ENCODE peak calls at places on chromosomes 4 and X, in seven cellular contexts. K is OCI-LY7, N is Karpas-422, D is hepatocyte, P is GM23248, Z is GM23338, E is HCT116. W is an unnamed sample. For H3K9me2 and H4K20me1, the result is how much of the 10 kb centered on the place peaks cover.

GRCh38 chr4:76216975-76217814 is 3.6 kb upstream of the SCARB2 start:
- DNase-seq in Z (peak), N (no peak), P (no peak), D (no peak), E (no peak), K (no peak), W (peak)

GRCh38 chr4:18075823-18076433 is 54.4 kb upstream of the LCORL start:
- DNase-seq in P (peak), K (peak), E (peak), N (peak), D (peak), Z (peak), W (peak)

GRCh38 chrX:49171752-49172279 is at the start of gene PLP2:
- DNase-seq in K (peak), E (no peak), Z (peak), D (peak), P (peak), N (peak), W (peak)

GRCh38 chrX:45537936-45538335 is 337.3 kb upstream of the DIPK2B start:
- DNase-seq in D (no peak), Z (no peak), K (no peak), E (no peak), P (no peak), N (no peak), W (no peak)

GRCh38 chrX:110317820-110318663 is at the start of gene AMMECR1:
- DNase-seq in E (peak), D (peak), K (peak), N (peak), P (peak), Z (peak), W (peak)

GRCh38 chrX:6968231-6968630 is 179.3 kb upstream of the STS start:
- DNase-seq in E (no peak), D (no peak), K (no peak), N (no peak), P (no peak), Z (no peak), W (no peak)

GRCh38 chr4:142091085-142091513 is 454.7 kb downstream of the IL15 start:
- DNase-seq in Z (no peak), D (no peak), N (no peak), K (no peak), P (peak), E (no peak), W (peak)

GRCh38 chrX:130109429-130110378 is 593 bp downstream of the ELF4 start:
- DNase-seq in N (peak), K (peak), E (no peak), Z (peak), P (peak), D (peak), W (peak)

GRCh38 chrX:111854778-111855490 is 21.0 kb upstream of the TRPC5OS start:
- DNase-seq in N (no peak), E (peak), D (peak), Z (peak), P (peak), K (peak), W (no peak)

GRCh38 chr4:8170341-8170740 is 11.7 kb upstream of the ABLIM2 start:
- DNase-seq in E (no peak), K (no peak), P (no peak), D (no peak), Z (no peak), N (no peak), W (no peak)

GRCh38 chrX:45063319-45064095 is 137.2 kb downstream of the DIPK2B start:
- DNase-seq in Z (no peak), P (no peak), K (no peak), E (no peak), N (no peak), D (peak), W (peak)

GRCh38 chr4:52407545-52407944 is 251.6 kb downstream of the USP46 start:
- DNase-seq in Z (no peak), D (no peak), K (no peak), N (peak), E (peak), P (no peak), W (peak)

GRCh38 chrX:45758738-45759397 is 558.2 kb upstream of the DIPK2B start:
- DNase-seq in D (no peak), K (no peak), N (no peak), P (peak), Z (no peak), E (no peak), W (peak)

GRCh38 chrX:53356186-53356585 is 66.3 kb downstream of the SMC1A start:
- DNase-seq in K (peak), D (no peak), Z (peak), N (peak), E (no peak), P (peak), W (peak)

GRCh38 chr4:94256833-94257232 is 49.2 kb downstream of the SMARCAD1 start:
- DNase-seq in D (no peak), K (peak), P (peak), Z (no peak), E (no peak), N (peak), W (peak)

GRCh38 chr4:8362483-8362882 is 78.0 kb downstream of the ACOX3 start:
- DNase-seq in Z (no peak), E (no peak), N (no peak), P (no peak), D (no peak), K (no peak), W (peak)

GRCh38 chrX:65601530-65602281 is 65.7 kb upstream of the MSN start:
- DNase-seq in D (peak), N (no peak), P (peak), E (no peak), K (peak), Z (no peak), W (peak)

GRCh38 chrX:47226531-47227333 is 6.1 kb upstream of the USP11 start:
- DNase-seq in P (no peak), Z (no peak), E (no peak), K (no peak), N (no peak), D (no peak), W (no peak)

GRCh38 chr4:109434007-109434792 is 585 bp downstream of the SEC24B start:
- DNase-seq in K (peak), E (no peak), P (peak), Z (peak), N (peak), D (peak), W (peak)

DNA sequence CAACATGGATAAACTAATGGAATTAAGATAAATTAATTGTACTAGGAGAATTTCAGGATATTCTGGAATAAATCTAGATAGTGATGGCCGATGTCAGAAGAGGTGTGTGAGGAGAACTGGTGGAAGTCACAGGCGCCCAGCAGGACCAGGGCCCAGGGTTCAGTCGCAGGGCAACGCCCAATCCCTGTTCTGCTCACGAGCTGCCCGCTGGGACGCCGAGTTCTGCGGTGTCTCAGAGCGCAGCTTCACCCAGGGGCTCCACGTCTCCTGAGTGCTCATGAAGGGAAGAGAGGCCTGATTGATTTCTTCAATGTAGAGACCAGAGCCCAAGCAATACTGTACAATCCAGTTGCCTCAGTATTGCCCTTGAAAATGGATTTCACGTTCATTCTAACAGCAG is 1.5 kb upstream of the HSPA4L start:
- DNase-seq in D (no peak), Z (no peak), K (no peak), N (no peak), E (no peak), P (no peak), W (no peak)
- H3K9me2 ChIP-seq in D (under half), Z (under half), K (under half), N (under half), E (under half), P (under half), W (under half)

GRCh38 chr4:82886145-82886942 is 4.6 kb downstream of the SEC31A start:
- DNase-seq in K (no peak), D (peak), E (no peak), P (peak), Z (no peak), N (no peak), W (no peak)
- H4K20me1 ChIP-seq in K (under half), D (half or more), E (under half), P (under half), Z (under half), N (under half), W (under half)

GRCh38 chr4:158930573-158930972 is 161.7 kb downstream of the FNIP2 start:
- DNase-seq in K (no peak), N (no peak), D (no peak), E (no peak), P (peak), Z (no peak), W (peak)

GRCh38 chr4:158940276-158940675 is 162.6 kb upstream of the RAPGEF2 start:
- DNase-seq in Z (no peak), D (no peak), N (no peak), P (peak), E (no peak), K (no peak), W (no peak)

GRCh38 chr4:158938462-158939044 is 164.3 kb upstream of the RAPGEF2 start:
- DNase-seq in D (no peak), N (no peak), P (peak), Z (peak), K (no peak), E (no peak), W (no peak)

GRCh38 chr4:158936238-158936637 is 166.6 kb upstream of the RAPGEF2 start:
- DNase-seq in N (no peak), Z (no peak), K (no peak), D (no peak), E (no peak), P (peak), W (no peak)

DNA sequence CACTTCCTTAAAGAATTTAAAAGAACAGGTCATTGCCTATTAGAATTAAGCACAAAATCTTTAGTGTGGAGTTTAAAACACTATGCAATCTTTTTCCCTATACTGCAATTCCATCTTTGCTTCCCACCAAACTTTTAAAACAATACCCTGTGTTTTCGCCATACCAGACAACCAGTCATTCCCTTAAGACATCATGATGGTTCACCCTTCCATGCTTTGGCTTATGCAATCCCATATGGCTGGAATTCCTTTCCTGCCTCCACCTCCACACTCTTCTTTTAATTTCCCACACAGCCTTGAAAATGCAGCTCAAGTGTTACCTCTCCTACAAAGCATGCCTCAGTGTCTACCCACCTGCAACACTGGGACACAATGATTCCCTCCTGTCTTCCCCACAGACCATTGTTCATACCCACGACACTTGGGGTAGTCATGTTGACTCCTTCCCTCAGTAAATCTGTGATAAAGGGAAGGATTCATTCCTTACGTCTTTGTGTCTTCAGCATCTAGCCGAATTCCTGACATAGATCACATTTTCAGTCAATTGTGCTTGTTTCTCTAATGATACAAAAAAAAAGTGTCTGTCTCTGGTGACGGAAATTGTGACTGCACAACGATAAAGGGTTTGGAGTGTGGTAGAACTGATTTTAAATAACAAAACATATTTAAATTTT is 166.3 kb downstream of the FNIP2 start:
- DNase-seq in Z (peak), N (no peak), E (no peak), P (peak), K (no peak), D (no peak), W (no peak)
- H2AFZ ChIP-seq in Z (peak), N (no peak), E (no peak), P (no peak), K (no peak), D (no peak), W (no peak)

GRCh38 chrX:134294548-134294947 is 57.6 kb downstream of the CCDC160 start:
- DNase-seq in Z (peak), E (no peak), D (no peak), K (peak), N (peak), P (peak), W (peak)
- H3K9me2 ChIP-seq in Z (under half), E (under half), D (under half), K (under half), N (under half), P (under half), W (under half)

GRCh38 chr4:848307-848691 is 22.4 kb upstream of the CPLX1 start:
- DNase-seq in K (no peak), E (no peak), P (no peak), D (no peak), Z (no peak), N (no peak), W (no peak)
- H4K20me1 ChIP-seq in K (under half), E (under half), P (under half), D (under half), Z (under half), N (under half), W (under half)

GRCh38 chr4:172654482-172654881 is 514.1 kb upstream of the GALNT7 start:
- DNase-seq in K (no peak), E (no peak), N (no peak), D (no peak), Z (no peak), P (no peak), W (no peak)
- H2AFZ ChIP-seq in K (no peak), E (no peak), N (no peak), D (no peak), Z (no peak), P (no peak), W (peak)

GRCh38 chr4:34432706-34433105 is 1811.6 kb downstream of the ARAP2 start:
- DNase-seq in K (no peak), E (no peak), P (no peak), N (no peak), D (no peak), Z (no peak), W (no peak)
- H3K9me2 ChIP-seq in K (under half), E (under half), P (under half), N (under half), D (under half), Z (under half), W (under half)

W was measured in PC-3.